ENCODE peak calls at places on chromosome 14, in four cellular contexts. C is SK-N-SH, A is neural progenitor cell, F is GM23338. E is an unnamed sample.
A peak's percentile ranks its signal among the peaks of the same experiment; 100 is the strongest.

GRCh38 chr14:56189306-56189705 is 71.1 kb downstream of the PELI2 start:
- DNase-seq in C (no peak), A (no peak), F (no peak), E (peak; percentile 36)

GRCh38 chr14:43012817-43013216 is 1406.1 kb downstream of the LRFN5 start:
- DNase-seq in C (no peak), A (no peak), F (no peak), E (no peak)

GRCh38 chr14:39576258-39576657 is 144.0 kb upstream of the FBXO33 start:
- DNase-seq in C (no peak), A (no peak), F (peak; percentile 44), E (no peak)

GRCh38 chr14:96581902-96582640 is 79.9 kb downstream of the PAPOLA start:
- DNase-seq in C (peak; percentile 16), A (no peak), F (peak; percentile 52), E (no peak)

GRCh38 chr14:74198441-74199234 is 40.6 kb upstream of the VSX2 start:
- DNase-seq in C (no peak), A (no peak), F (no peak), E (no peak)

GRCh38 chr14:100304825-100305445 is 1.3 kb downstream of the SLC25A29 start:
- DNase-seq in C (no peak), A (peak; percentile 80), F (peak; percentile 87), E (peak; percentile 64)

GRCh38 chr14:27040552-27040951 is 442.7 kb upstream of the NOVA1 start:
- DNase-seq in C (no peak), A (no peak), F (no peak), E (peak; percentile 16)

GRCh38 chr14:99945732-99946651 is 119.2 kb upstream of the EVL start:
- DNase-seq in C (no peak), A (no peak), F (no peak), E (no peak)

GRCh38 chr14:100155049-100155621 is 4.3 kb downstream of the DEGS2 start:
- DNase-seq in C (peak; percentile 64), A (peak; percentile 85), F (peak; percentile 91), E (peak; percentile 56)

GRCh38 chr14:26765768-26766550 is 168.1 kb upstream of the NOVA1 start:
- DNase-seq in C (no peak), A (peak; percentile 30), F (no peak), E (peak; percentile 12)

GRCh38 chr14:64943981-64944520 is 1.5 kb upstream of the GPX2 start:
- DNase-seq in C (no peak), A (no peak), F (no peak), E (no peak)

GRCh38 chr14:89373185-89373584 is 43.8 kb downstream of the FOXN3 start:
- DNase-seq in C (no peak), A (no peak), F (no peak), E (no peak)

GRCh38 chr14:89926709-89927108 is 27.8 kb downstream of the EFCAB11 start:
- DNase-seq in C (no peak), A (no peak), F (no peak), E (no peak)

GRCh38 chr14:105846312-105846711 is 319.9 kb downstream of the TMEM121 start:
- DNase-seq in C (no peak), A (no peak), F (no peak), E (no peak)

GRCh38 chr14:74875941-74876913 is at the start of gene PROX2:
- DNase-seq in C (no peak), A (peak; percentile 12), F (peak; percentile 29), E (no peak)

GRCh38 chr14:35506927-35507326 is 27.0 kb upstream of the INSM2 start:
- DNase-seq in C (no peak), A (no peak), F (no peak), E (no peak)

GRCh38 chr14:26081043-26081442 is 516.8 kb downstream of the NOVA1 start:
- DNase-seq in C (no peak), A (no peak), F (no peak), E (no peak)

GRCh38 chr14:22296088-22296487 is 292.9 kb downstream of the DAD1 start:
- DNase-seq in C (no peak), A (no peak), F (no peak), E (no peak)

GRCh38 chr14:96260341-96260821 is 4.4 kb downstream of the BDKRB1 start:
- DNase-seq in C (no peak), A (no peak), F (no peak), E (no peak)

GRCh38 chr14:35403085-35403396 is 1.5 kb downstream of the NFKBIA start:
- DNase-seq in C (no peak), A (no peak), F (no peak), E (peak; percentile 33)

GRCh38 chr14:30299915-30300314 is 259.0 kb upstream of the G2E3 start:
- DNase-seq in C (no peak), A (no peak), F (no peak), E (no peak)

GRCh38 chr14:50335389-50335788 is 23.3 kb downstream of the DMAC2L start:
- DNase-seq in C (peak; percentile 55), A (peak; percentile 89), F (peak; percentile 91), E (peak; percentile 62)

GRCh38 chr14:64997108-64997794 is 10.6 kb downstream of the FNTB start:
- DNase-seq in C (no peak), A (peak; percentile 16), F (peak; percentile 50), E (no peak)

GRCh38 chr14:64601571-64601970 is 51.8 kb downstream of the PPP1R36 start:
- DNase-seq in C (no peak), A (no peak), F (no peak), E (no peak)

GRCh38 chr14:60974070-60974469 is 6.8 kb downstream of the TRMT5 start:
- DNase-seq in C (no peak), A (no peak), F (no peak), E (no peak)

GRCh38 chr14:93346926-93347721 is at the start of gene COX8C:
- DNase-seq in C (no peak), A (no peak), F (peak; percentile 31), E (no peak)

GRCh38 chr14:22993517-22993916 is 11.2 kb upstream of the AJUBA start:
- DNase-seq in C (no peak), A (no peak), F (no peak), E (no peak)

GRCh38 chr14:54669759-54670630 is 103.1 kb downstream of the SAMD4A start:
- DNase-seq in C (no peak), A (no peak), F (no peak), E (peak; percentile 58)

GRCh38 chr14:73393375-73393774 is 65.0 kb downstream of the NUMB start:
- DNase-seq in C (no peak), A (no peak), F (no peak), E (no peak)

GRCh38 chr14:58533417-58533816 is 104.3 kb upstream of the DACT1 start:
- DNase-seq in C (peak; percentile 63), A (peak; percentile 39), F (no peak), E (peak; percentile 19)

GRCh38 chr14:91898256-91898843 is 31.0 kb upstream of the TC2N start:
- DNase-seq in C (no peak), A (no peak), F (no peak), E (no peak)

GRCh38 chr14:104316121-104316722 is 177.8 kb downstream of the KIF26A start:
- DNase-seq in C (no peak), A (no peak), F (no peak), E (no peak)

GRCh38 chr14:61553730-61554641 is 141.3 kb upstream of the HIF1A start:
- DNase-seq in C (no peak), A (peak; percentile 67), F (no peak), E (peak; percentile 51)

GRCh38 chr14:30768791-30769190 is 105.6 kb upstream of the COCH start:
- DNase-seq in C (no peak), A (no peak), F (no peak), E (no peak)

GRCh38 chr14:56087824-56088571 is 30.2 kb upstream of the PELI2 start:
- DNase-seq in C (no peak), A (no peak), F (no peak), E (peak; percentile 25)

GRCh38 chr14:58805605-58806358 is 168.0 kb downstream of the DACT1 start:
- DNase-seq in C (no peak), A (no peak), F (no peak), E (peak; percentile 57)

GRCh38 chr14:83297361-83297760 is 1763.7 kb upstream of the SEL1L start:
- DNase-seq in C (no peak), A (no peak), F (no peak), E (no peak)

GRCh38 chr14:33934043-33934750 is 16.7 kb downstream of the EGLN3 start:
- DNase-seq in C (no peak), A (no peak), F (no peak), E (no peak)

GRCh38 chr14:33938131-33938949 is 12.5 kb downstream of the EGLN3 start:
- DNase-seq in C (peak; percentile 84), A (peak; percentile 82), F (peak; percentile 84), E (peak; percentile 62)

GRCh38 chr14:33934938-33935337 is 15.9 kb downstream of the EGLN3 start:
- DNase-seq in C (no peak), A (no peak), F (no peak), E (no peak)

GRCh38 chr14:33933386-33933934 is 17.4 kb downstream of the EGLN3 start:
- DNase-seq in C (no peak), A (no peak), F (no peak), E (no peak)

GRCh38 chr14:33936391-33936790 is 14.5 kb downstream of the EGLN3 start:
- DNase-seq in C (no peak), A (peak; percentile 72), F (no peak), E (no peak)
- H3K4me1 ChIP-seq in C (peaks cover 14% of the 10 kb centered on the region), A (peaks cover 95% of the 10 kb centered on the region), F (peaks cover 85% of the 10 kb centered on the region), E (peaks cover 10% of the 10 kb centered on the region)

GRCh38 chr14:67359319-67359774 is 257 bp downstream of the ATP6V1D start:
- DNase-seq in C (no peak), A (peak; percentile 62), F (peak; percentile 54), E (peak; percentile 66)
- TF ChIP-seq EZH2phosphoT487 in C (no peak), A (no peak), F (no peak), E (no peak)

GRCh38 chr14:51680031-51680430 is 28.3 kb downstream of the FRMD6 start:
- DNase-seq in C (no peak), A (no peak), F (peak; percentile 25), E (no peak)
- H3K4me1 ChIP-seq in C (peaks cover 41% of the 10 kb centered on the region), A (peaks cover 8% of the 10 kb centered on the region), F (peaks cover 7% of the 10 kb centered on the region), E (peaks cover 13% of the 10 kb centered on the region)

GRCh38 chr14:63204407-63205280 is at the start of gene RHOJ:
- DNase-seq in C (no peak), A (peak; percentile 83), F (peak; percentile 42), E (peak; percentile 41)
- TF ChIP-seq EZH2phosphoT487 in C (no peak), A (no peak), F (no peak), E (no peak)

GRCh38 chr14:21244546-21244945 is 24.7 kb downstream of the HNRNPC start:
- DNase-seq in C (no peak), A (no peak), F (no peak), E (no peak)
- H3K4me1 ChIP-seq in C (no peaks in the 10 kb centered on the region), A (peaks cover 4% of the 10 kb centered on the region), F (peaks cover 12% of the 10 kb centered on the region), E (peaks cover 5% of the 10 kb centered on the region)

DNA sequence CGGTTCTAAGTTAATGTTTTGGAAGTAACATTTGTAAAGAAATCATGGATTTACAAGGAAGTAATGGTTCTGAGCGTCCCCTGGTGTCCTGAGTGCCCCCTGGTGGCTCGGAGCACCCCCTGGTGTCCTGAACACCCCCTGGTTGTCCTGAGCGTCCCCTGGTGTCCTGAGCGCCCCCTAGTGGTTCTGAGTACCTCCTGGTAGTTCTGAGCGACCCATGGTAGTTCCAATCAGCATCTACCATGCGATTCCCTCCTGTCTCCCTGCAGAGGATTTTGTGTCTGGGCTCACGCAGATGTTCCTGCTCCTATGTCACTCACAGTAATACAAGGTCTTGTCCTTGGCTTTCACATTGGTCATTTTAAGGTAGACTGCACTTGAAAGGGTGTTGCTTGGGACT is 1352.9 kb downstream of the TMEM121 start:
- DNase-seq in C (peak; percentile 53), A (no peak), F (peak; percentile 6), E (no peak)
- TF ChIP-seq EZH2phosphoT487 in C (no peak), A (no peak), F (no peak), E (no peak)